ENCODE peak calls at places on chromosomes 13 and 19, in six cellular contexts. A, C, I, Z, V and W are unnamed samples.

GRCh38 chr19:45955905-45956608 is 17.6 kb downstream of the NOVA2 start:
- DNase-seq in A (peak), C (peak), I (peak), Z (peak), V (no peak), W (peak)

GRCh38 chr13:73450583-73450982 is 391.8 kb downstream of the KLF5 start:
- DNase-seq in A (no peak), C (peak), I (no peak), Z (no peak), V (no peak), W (no peak)

GRCh38 chr13:31835932-31836331 is 96.6 kb downstream of the RXFP2 start:
- DNase-seq in A (no peak), C (peak), I (no peak), Z (no peak), V (no peak), W (no peak)

GRCh38 chr13:36421447-36421846 is 10.8 kb upstream of the CCNA1 start:
- DNase-seq in A (no peak), C (peak), I (no peak), Z (no peak), V (no peak), W (no peak)

GRCh38 chr13:33251131-33251629 is 34.4 kb downstream of the STARD13 start:
- DNase-seq in A (no peak), C (peak), I (no peak), Z (no peak), V (no peak), W (no peak)

GRCh38 chr19:17671906-17672305 is 16.2 kb downstream of the UNC13A start:
- DNase-seq in A (no peak), C (peak), I (no peak), Z (no peak), V (no peak), W (no peak)

GRCh38 chr13:111926501-111927180 is 140.3 kb upstream of the SOX1 start:
- DNase-seq in A (no peak), C (no peak), I (no peak), Z (no peak), V (no peak), W (no peak)

GRCh38 chr19:33520844-33521479 is 629 bp downstream of the PEPD start:
- DNase-seq in A (no peak), C (no peak), I (no peak), Z (no peak), V (no peak), W (no peak)

GRCh38 chr19:18390075-18390909 is 4.3 kb downstream of the GDF15 start:
- DNase-seq in A (no peak), C (peak), I (no peak), Z (no peak), V (no peak), W (no peak)

GRCh38 chr19:33821871-33822270 is 25.2 kb downstream of the KCTD15 start:
- DNase-seq in A (no peak), C (peak), I (no peak), Z (no peak), V (no peak), W (no peak)

GRCh38 chr19:15532779-15533521 is 24.6 kb downstream of the CYP4F22 start:
- DNase-seq in A (no peak), C (peak), I (no peak), Z (no peak), V (no peak), W (no peak)

GRCh38 chr19:6138066-6138465 is 2.6 kb downstream of the ACSBG2 start:
- DNase-seq in A (no peak), C (no peak), I (no peak), Z (no peak), V (no peak), W (no peak)

GRCh38 chr13:52348983-52349780 is 56.8 kb downstream of the THSD1 start:
- DNase-seq in A (peak), C (peak), I (no peak), Z (no peak), V (no peak), W (no peak)

GRCh38 chr13:108227651-108228272 is 9.6 kb downstream of the ABHD13 start:
- DNase-seq in A (no peak), C (peak), I (no peak), Z (no peak), V (no peak), W (no peak)

GRCh38 chr13:79423801-79424642 is 18.0 kb upstream of the RBM26 start:
- DNase-seq in A (no peak), C (peak), I (no peak), Z (no peak), V (no peak), W (no peak)

GRCh38 chr19:17944301-17944700 is 11.5 kb downstream of the CCDC124 start:
- DNase-seq in A (peak), C (peak), I (no peak), Z (no peak), V (no peak), W (no peak)

GRCh38 chr19:50264483-50265186 is 61.2 kb downstream of the MYH14 start:
- DNase-seq in A (no peak), C (no peak), I (no peak), Z (no peak), V (no peak), W (no peak)

GRCh38 chr19:1126984-1127760 is 23.4 kb downstream of the GPX4 start:
- DNase-seq in A (no peak), C (no peak), I (no peak), Z (no peak), V (no peak), W (no peak)

GRCh38 chr13:20159646-20160345 is 1.1 kb downstream of the GJA3 start:
- DNase-seq in A (no peak), C (peak), I (no peak), Z (no peak), V (no peak), W (no peak)

GRCh38 chr19:39843919-39844793 is 2.0 kb downstream of the FBL start:
- DNase-seq in A (no peak), C (peak), I (no peak), Z (no peak), V (no peak), W (no peak)

GRCh38 chr13:112103260-112103843 is 36.4 kb downstream of the SOX1 start:
- DNase-seq in A (no peak), C (no peak), I (no peak), Z (no peak), V (no peak), W (no peak)

GRCh38 chr13:108426893-108427292 is 157.4 kb downstream of the TNFSF13B start:
- DNase-seq in A (no peak), C (peak), I (no peak), Z (no peak), V (no peak), W (no peak)

GRCh38 chr13:23918208-23918607 is 20.9 kb upstream of the C1QTNF9B start:
- DNase-seq in A (no peak), C (peak), I (no peak), Z (no peak), V (no peak), W (no peak)

GRCh38 chr19:418761-419632 is 10.1 kb upstream of the C2CD4C start:
- DNase-seq in A (no peak), C (no peak), I (no peak), Z (no peak), V (no peak), W (no peak)

GRCh38 chr19:41701401-41702075 is 6.9 kb upstream of the CEACAM5 start:
- DNase-seq in A (no peak), C (no peak), I (no peak), Z (no peak), V (no peak), W (no peak)

GRCh38 chr13:33910267-33910666 is 92.3 kb downstream of the RFC3 start:
- DNase-seq in A (no peak), C (no peak), I (no peak), Z (no peak), V (no peak), W (no peak)

GRCh38 chr19:35479278-35479677 is 11.0 kb downstream of the KRTDAP start:
- DNase-seq in A (no peak), C (no peak), I (no peak), Z (no peak), V (no peak), W (no peak)

GRCh38 chr13:91358384-91358776 is 10.9 kb downstream of the MIR17HG start:
- DNase-seq in A (no peak), C (no peak), I (no peak), Z (no peak), V (no peak), W (no peak)

GRCh38 chr13:114148521-114148855 is 16.1 kb upstream of the RASA3 start:
- DNase-seq in A (no peak), C (no peak), I (no peak), Z (no peak), V (no peak), W (no peak)

GRCh38 chr19:38655148-38655824 is 7.8 kb downstream of the ACTN4 start:
- DNase-seq in A (no peak), C (peak), I (no peak), Z (no peak), V (no peak), W (no peak)

GRCh38 chr19:17091758-17092333 is 16.3 kb downstream of the MYO9B start:
- DNase-seq in A (no peak), C (no peak), I (peak), Z (no peak), V (no peak), W (peak)

GRCh38 chr13:85741017-85741416 is 58.2 kb downstream of the SLITRK6 start:
- DNase-seq in A (no peak), C (no peak), I (no peak), Z (no peak), V (no peak), W (no peak)

DNA sequence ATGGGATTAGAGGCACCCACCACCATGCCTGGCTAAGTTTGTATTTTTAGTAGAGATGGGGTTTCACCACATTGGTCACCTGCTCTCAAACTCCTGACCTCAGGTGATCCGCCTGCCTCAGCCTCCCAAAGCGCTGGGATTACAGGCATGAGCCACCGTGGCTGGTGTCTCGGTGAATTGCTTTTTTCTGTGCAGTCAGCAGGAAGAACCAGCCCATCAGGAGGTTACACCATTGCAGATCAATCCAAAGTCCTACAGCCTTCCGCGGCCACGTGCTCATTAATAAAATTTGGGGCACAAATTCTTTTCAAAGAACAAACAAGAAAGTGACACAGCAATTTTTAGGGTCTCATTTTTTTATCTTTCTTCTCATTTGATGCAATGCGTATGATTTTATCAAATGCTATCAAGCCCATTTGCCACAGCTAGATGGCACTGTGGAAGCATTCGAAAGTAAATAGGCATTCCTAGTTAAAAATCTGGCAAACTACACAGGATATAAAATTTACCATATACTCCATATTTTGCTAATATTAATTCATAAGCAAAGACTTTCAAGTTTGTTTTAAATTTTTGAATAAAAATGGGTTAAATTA is 54.4 kb upstream of the ZNF835 start:
- DNase-seq in A (no peak), C (peak), I (no peak), Z (no peak), V (no peak), W (no peak)
- TF ChIP-seq CTCF in A (peak), C (no peak), I (no peak), Z (no peak), V (peak), W (no peak)

GRCh38 chr13:46051958-46052313 is 610 bp downstream of the ZC3H13 start:
- DNase-seq in A (no peak), C (no peak), I (no peak), Z (no peak), V (no peak), W (no peak)

GRCh38 chr13:46057251-46058015 is 4.9 kb upstream of the ZC3H13 start:
- DNase-seq in A (peak), C (peak), I (no peak), Z (no peak), V (no peak), W (no peak)

GRCh38 chr13:46053162-46054012 is 841 bp upstream of the ZC3H13 start:
- DNase-seq in A (no peak), C (no peak), I (no peak), Z (no peak), V (no peak), W (no peak)

GRCh38 chr13:46050771-46051170 is 1.8 kb downstream of the ZC3H13 start:
- DNase-seq in A (no peak), C (no peak), I (no peak), Z (no peak), V (no peak), W (no peak)

DNA sequence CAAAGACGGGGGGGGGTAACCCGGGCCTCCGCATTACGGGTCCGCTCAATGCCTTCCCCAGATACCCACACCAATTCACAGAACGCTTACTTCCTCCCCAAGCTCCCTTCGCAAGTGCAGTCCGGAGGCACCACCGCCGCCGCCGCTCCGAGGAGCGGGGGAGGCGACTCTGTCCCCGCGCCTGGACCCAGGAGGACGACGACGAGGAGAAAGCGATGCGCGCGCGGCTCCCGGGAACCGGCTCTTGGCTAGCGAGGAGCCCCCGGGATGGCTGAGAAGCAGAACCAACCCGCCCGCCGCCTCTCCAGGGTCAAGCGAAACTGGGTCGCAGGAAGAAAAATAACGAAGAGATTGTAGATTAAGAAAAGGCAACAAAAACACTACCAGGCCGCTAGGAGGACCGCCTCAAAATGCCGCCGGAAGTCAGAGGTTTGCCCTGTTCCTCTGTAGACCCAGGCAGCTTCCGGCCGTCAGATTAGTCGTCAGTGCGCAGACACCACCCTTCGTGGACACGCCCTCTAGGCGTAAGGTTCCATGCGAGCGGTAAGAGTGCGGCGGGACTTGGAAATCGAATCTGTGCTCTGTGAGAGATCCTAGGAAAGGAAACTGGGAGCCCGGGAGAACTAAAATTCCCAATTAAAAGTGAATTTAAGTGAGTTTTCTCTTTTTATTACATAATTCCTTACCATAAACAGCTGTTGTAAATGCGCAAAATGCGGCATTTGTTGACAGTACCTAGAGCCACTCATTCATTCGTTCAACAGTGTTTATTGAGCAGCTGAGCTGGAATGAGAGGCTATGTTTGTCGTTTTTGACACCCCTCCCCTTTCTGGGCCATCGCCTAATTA is at the start of gene ZC3H13:
- DNase-seq in A (peak), C (peak), I (peak), Z (peak), V (peak), W (peak)
- TF ChIP-seq CTCF in A (peak), C (peak), I (peak), Z (no peak), V (peak), W (peak)

DNA sequence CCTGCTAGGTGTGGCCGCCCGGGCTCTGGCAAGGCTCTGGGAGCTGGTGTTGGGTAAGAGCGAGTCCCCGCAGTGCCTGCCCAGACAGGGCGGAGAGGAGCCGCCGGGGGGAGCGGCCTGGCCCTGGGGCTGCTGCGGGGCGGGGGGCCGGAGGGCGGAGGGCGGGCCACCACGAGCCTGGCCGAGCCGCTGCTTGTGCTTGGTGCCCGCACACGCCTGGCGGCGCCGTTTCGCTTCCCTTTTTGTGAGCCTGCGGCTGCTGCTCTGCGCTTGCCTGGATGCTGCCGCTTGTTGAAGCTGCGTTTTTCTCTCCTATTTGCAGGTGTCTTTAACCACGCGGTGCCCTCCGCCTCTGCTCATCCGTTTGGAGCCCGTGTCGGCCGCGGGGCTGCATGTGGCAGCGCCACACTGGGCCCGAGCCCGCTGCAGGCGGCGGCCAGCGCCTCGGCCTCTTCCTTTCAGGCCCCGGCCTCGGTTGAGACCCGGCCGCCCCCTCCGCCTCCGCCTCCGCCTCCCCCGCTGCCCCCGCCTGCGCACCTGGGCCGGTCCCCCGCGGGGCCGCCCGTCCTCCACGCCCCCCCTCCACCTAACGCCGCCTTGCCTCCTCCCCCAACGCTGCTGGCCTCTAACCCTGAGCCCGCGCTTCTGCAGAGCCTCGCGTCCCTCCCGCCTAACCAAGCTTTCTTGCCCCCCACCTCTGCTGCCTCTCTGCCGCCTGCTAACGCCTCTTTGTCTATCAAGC is 8.5 kb downstream of the PLEKHJ1 start:
- DNase-seq in A (no peak), C (no peak), I (peak), Z (no peak), V (no peak), W (no peak)
- TF ChIP-seq CTCF in A (no peak), C (no peak), I (no peak), Z (no peak), V (no peak), W (no peak)

GRCh38 chr13:72164811-72165210 is 297.8 kb upstream of the DACH1 start:
- DNase-seq in A (no peak), C (peak), I (no peak), Z (no peak), V (no peak), W (no peak)

GRCh38 chr13:72170571-72170970 is 303.6 kb upstream of the DACH1 start:
- DNase-seq in A (no peak), C (no peak), I (no peak), Z (no peak), V (no peak), W (no peak)

GRCh38 chr13:72168126-72168525 is 301.1 kb upstream of the DACH1 start:
- DNase-seq in A (no peak), C (no peak), I (no peak), Z (no peak), V (no peak), W (no peak)

GRCh38 chr13:72163671-72164070 is 296.7 kb upstream of the DACH1 start:
- DNase-seq in A (peak), C (no peak), I (no peak), Z (no peak), V (no peak), W (no peak)

DNA sequence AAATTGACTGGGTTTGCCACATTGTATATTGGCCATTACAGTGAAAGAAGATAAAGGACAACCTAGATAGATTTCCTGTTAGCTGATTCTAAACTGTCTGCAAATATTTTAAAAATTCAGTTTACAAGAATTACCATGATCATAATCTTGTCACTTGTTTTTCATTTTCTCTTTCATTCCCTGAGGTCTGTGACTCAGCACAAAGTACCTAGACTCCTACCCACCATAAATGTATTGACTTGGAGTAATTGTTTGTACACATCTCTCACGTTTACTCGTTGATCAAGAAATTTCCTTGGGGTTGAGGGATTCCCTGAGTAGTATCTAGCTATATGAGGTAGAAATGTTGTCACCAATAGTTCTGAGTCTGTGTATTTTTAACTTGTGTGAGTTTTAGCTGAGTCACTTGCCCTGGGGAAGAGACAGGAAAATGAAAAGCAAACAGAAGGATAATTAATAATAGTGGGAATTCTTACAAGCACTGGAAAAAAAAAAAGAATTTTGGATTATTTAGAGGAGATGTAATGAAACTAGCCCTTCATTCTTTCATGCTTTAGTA is 299.2 kb upstream of the DACH1 start:
- DNase-seq in A (no peak), C (peak), I (no peak), Z (no peak), V (no peak), W (no peak)
- TF ChIP-seq CTCF in A (no peak), C (no peak), I (no peak), Z (no peak), V (no peak), W (no peak)

DNA sequence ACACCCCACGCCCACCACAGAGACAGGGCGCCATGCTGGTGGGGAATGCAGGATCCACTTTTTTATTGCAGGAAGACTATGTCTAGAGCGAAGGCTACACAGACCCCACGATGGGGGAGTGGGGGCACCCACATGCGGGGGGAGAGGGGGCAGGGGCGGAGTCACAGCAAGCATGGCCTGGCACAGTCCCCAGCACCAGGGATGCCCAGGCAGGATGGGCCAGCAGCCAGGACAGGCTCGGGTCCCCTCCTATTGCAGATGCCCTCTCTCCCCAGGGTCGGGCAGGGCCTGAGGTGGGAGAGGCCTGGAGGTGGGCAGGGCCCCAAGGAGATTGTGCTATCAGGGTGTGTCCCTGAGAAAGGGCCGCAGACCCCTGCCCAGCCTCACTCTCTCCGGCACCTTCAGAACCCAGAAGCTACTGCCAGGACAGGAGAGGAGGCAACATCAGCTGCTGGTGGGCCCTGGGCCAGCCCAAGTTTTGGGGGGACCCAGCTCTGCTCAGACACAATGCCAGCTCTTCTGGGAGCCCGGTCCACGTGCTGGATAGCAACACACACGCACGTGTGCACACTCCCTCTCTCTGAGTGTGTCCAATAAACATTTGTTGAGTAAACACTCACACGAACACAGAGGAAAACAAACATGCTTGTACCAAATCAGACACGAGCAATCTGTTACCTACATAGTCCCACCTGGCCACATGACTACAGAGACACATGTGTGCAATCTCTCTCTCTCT is 6.5 kb downstream of the DIRAS1 start:
- DNase-seq in A (no peak), C (no peak), I (no peak), Z (no peak), V (no peak), W (no peak)
- TF ChIP-seq CTCF in A (no peak), C (no peak), I (no peak), Z (no peak), V (no peak), W (no peak)

GRCh38 chr13:44967656-44968451 is 21.4 kb downstream of the NUFIP1 start:
- DNase-seq in A (no peak), C (peak), I (no peak), Z (no peak), V (no peak), W (no peak)
- TF ChIP-seq CTCF in A (peak), C (peak), I (no peak), Z (no peak), V (no peak), W (no peak)